ENCODE peak calls at places on chromosome 15, in nine cellular contexts. U, A, Q, Z, B, S, D, G and Y are unnamed samples. For H3K4me1, the result is how much of the 10 kb centered on the place peaks cover.

GRCh38 chr15:33086500-33087141 is 107.9 kb downstream of the FMN1 start:
- DNase-seq in B (peak), S (peak), Z (peak), D (no peak), U (no peak), Q (peak), A (no peak), G (no peak), Y (no peak)

GRCh38 chr15:60790641-60791040 is 311.7 kb upstream of the ICE2 start:
- DNase-seq in Q (no peak), Z (no peak), G (no peak), B (no peak), A (no peak), S (no peak), D (no peak), U (no peak), Y (no peak)

GRCh38 chr15:40582726-40583246 is 11.3 kb upstream of the KNL1 start:
- DNase-seq in G (peak), S (no peak), U (no peak), A (no peak), B (no peak), Z (no peak), Q (no peak), D (no peak), Y (no peak)

GRCh38 chr15:46442196-46442595 is 807.4 kb downstream of the SQOR start:
- DNase-seq in D (no peak), S (no peak), A (no peak), Z (no peak), Q (no peak), U (no peak), G (no peak), B (no peak), Y (no peak)

GRCh38 chr15:41982133-41982930 is 10.0 kb upstream of the EHD4 start:
- DNase-seq in U (no peak), S (no peak), G (no peak), A (no peak), Q (no peak), B (no peak), Z (no peak), D (no peak), Y (no peak)

GRCh38 chr15:89307046-89307587 is 27.5 kb downstream of the POLG start:
- DNase-seq in A (no peak), Z (no peak), U (no peak), B (no peak), G (no peak), Q (no peak), D (no peak), S (no peak), Y (no peak)

GRCh38 chr15:62208367-62208766 is 43.3 kb upstream of the C2CD4B start:
- DNase-seq in B (no peak), A (no peak), Z (no peak), S (no peak), U (no peak), Q (no peak), G (no peak), D (no peak), Y (no peak)

GRCh38 chr15:33988384-33988783 is 20.1 kb downstream of the CHRM5 start:
- DNase-seq in G (no peak), B (no peak), S (no peak), U (no peak), D (no peak), Q (no peak), Z (no peak), A (no peak), Y (no peak)

GRCh38 chr15:31464216-31465082 is 137.8 kb downstream of the KLF13 start:
- DNase-seq in G (peak), S (no peak), U (no peak), A (no peak), D (no peak), B (no peak), Z (no peak), Q (no peak), Y (peak)

GRCh38 chr15:45181491-45182285 is 6.1 kb downstream of the SHF start:
- DNase-seq in S (no peak), Q (no peak), A (peak), B (no peak), Z (no peak), G (no peak), D (no peak), U (no peak), Y (no peak)

GRCh38 chr15:94070341-94071275 is 160.8 kb upstream of the MCTP2 start:
- DNase-seq in U (no peak), G (no peak), S (no peak), D (peak), Z (no peak), Q (no peak), B (no peak), A (no peak), Y (no peak)

GRCh38 chr15:65789759-65790158 is 2.3 kb downstream of the DENND4A start:
- DNase-seq in D (no peak), U (no peak), A (no peak), Z (no peak), Q (no peak), B (no peak), G (no peak), S (no peak), Y (no peak)

GRCh38 chr15:68620721-68621528 is 42.1 kb downstream of the CORO2B start:
- DNase-seq in Z (no peak), U (no peak), Q (no peak), B (no peak), A (no peak), G (peak), D (peak), S (no peak), Y (peak)

GRCh38 chr15:81336568-81336967 is 12.6 kb upstream of the STARD5 start:
- DNase-seq in Q (peak), D (no peak), S (peak), G (no peak), A (no peak), Z (peak), B (no peak), U (no peak), Y (peak)

GRCh38 chr15:82698711-82699345 is 10.8 kb downstream of the AP3B2 start:
- DNase-seq in Q (no peak), U (no peak), Z (no peak), G (no peak), A (no peak), B (no peak), D (no peak), S (no peak), Y (no peak)

GRCh38 chr15:40333922-40334492 is 6.7 kb downstream of the CCDC9B start:
- DNase-seq in U (no peak), Q (peak), Z (peak), G (peak), S (no peak), A (peak), D (no peak), B (no peak), Y (peak)

GRCh38 chr15:56805466-56806146 is 72.3 kb upstream of the ZNF280D start:
- DNase-seq in D (no peak), U (no peak), B (peak), A (no peak), Z (no peak), G (peak), S (no peak), Q (no peak), Y (peak)

GRCh38 chr15:83998486-83998885 is 237.1 kb upstream of the GOLGA6L4 start:
- DNase-seq in D (no peak), U (no peak), B (no peak), G (no peak), S (no peak), Q (no peak), A (no peak), Z (no peak), Y (no peak)

GRCh38 chr15:42608110-42608531 is 32.7 kb downstream of the STARD9 start:
- DNase-seq in A (no peak), Q (peak), Z (peak), B (no peak), U (peak), D (no peak), G (no peak), S (peak), Y (no peak)

GRCh38 chr15:95345867-95346266 is 984.6 kb upstream of the NR2F2 start:
- DNase-seq in B (no peak), Z (no peak), G (no peak), S (no peak), Q (no peak), U (no peak), A (no peak), D (no peak), Y (no peak)

GRCh38 chr15:31463521-31464102 is 137.0 kb downstream of the KLF13 start:
- DNase-seq in Z (no peak), B (no peak), G (peak), U (no peak), A (no peak), D (no peak), Q (no peak), S (no peak), Y (peak)

GRCh38 chr15:28099555-28100140 is 533 bp upstream of the OCA2 start:
- DNase-seq in B (no peak), U (no peak), S (no peak), Z (no peak), A (no peak), Q (no peak), D (no peak), G (no peak), Y (no peak)

GRCh38 chr15:31953573-31953972 is 76.7 kb upstream of the CHRNA7 start:
- DNase-seq in U (no peak), B (no peak), Q (no peak), S (no peak), D (no peak), A (no peak), G (no peak), Z (no peak), Y (no peak)

GRCh38 chr15:65796610-65797012 is 4.5 kb upstream of the DENND4A start:
- DNase-seq in A (no peak), S (no peak), D (no peak), U (no peak), Z (no peak), G (no peak), Q (no peak), B (no peak), Y (no peak)

GRCh38 chr15:60362318-60363023 is 35.3 kb downstream of the ANXA2 start:
- DNase-seq in Z (peak), B (peak), U (no peak), G (no peak), D (no peak), Q (no peak), A (no peak), S (no peak), Y (no peak)

GRCh38 chr15:88484781-88485246 is 17.3 kb downstream of the MRPS11 start:
- DNase-seq in G (no peak), B (no peak), A (no peak), Z (no peak), U (no peak), D (no peak), Q (no peak), S (no peak), Y (no peak)

GRCh38 chr15:51038258-51039042 is 56.3 kb downstream of the TNFAIP8L3 start:
- DNase-seq in Q (no peak), B (no peak), S (no peak), D (no peak), G (no peak), A (no peak), U (no peak), Z (no peak), Y (no peak)

GRCh38 chr15:86772369-86773059 is 692.8 kb downstream of the AGBL1 start:
- DNase-seq in D (no peak), G (no peak), B (no peak), S (no peak), A (no peak), Z (no peak), Q (no peak), U (no peak), Y (no peak)

GRCh38 chr15:37133619-37134018 is 33.3 kb upstream of the MEIS2 start:
- DNase-seq in Q (no peak), U (no peak), G (no peak), S (no peak), B (no peak), A (no peak), D (no peak), Z (no peak), Y (no peak)

GRCh38 chr15:101391431-101391830 is 96.4 kb upstream of the SNRPA1 start:
- DNase-seq in Z (no peak), Q (no peak), A (no peak), U (no peak), D (no peak), S (no peak), G (no peak), B (no peak), Y (no peak)

GRCh38 chr15:67249830-67250229 is 4.6 kb downstream of the AAGAB start:
- DNase-seq in A (no peak), Z (no peak), U (no peak), B (no peak), Q (no peak), G (no peak), D (no peak), S (peak), Y (no peak)

GRCh38 chr15:31275331-31276262 is 51.0 kb upstream of the KLF13 start:
- DNase-seq in Q (no peak), D (no peak), Z (no peak), A (no peak), U (no peak), B (no peak), G (peak), S (no peak), Y (peak)

GRCh38 chr15:68492855-68493254 is 60.9 kb upstream of the ITGA11 start:
- DNase-seq in Z (no peak), G (no peak), A (no peak), D (peak), B (no peak), U (no peak), Q (no peak), S (no peak), Y (no peak)

GRCh38 chr15:92272106-92272505 is 121.6 kb upstream of the ST8SIA2 start:
- DNase-seq in U (no peak), G (no peak), A (no peak), S (no peak), Q (no peak), D (no peak), Z (no peak), B (no peak), Y (no peak)

GRCh38 chr15:72236381-72237285 is 5.6 kb upstream of the PKM start:
- DNase-seq in D (no peak), Q (no peak), B (no peak), A (no peak), S (no peak), G (no peak), U (no peak), Z (no peak), Y (no peak)

GRCh38 chr15:82709081-82709420 is 624 bp downstream of the AP3B2 start:
- DNase-seq in Q (no peak), D (no peak), Z (no peak), U (no peak), G (peak), A (no peak), S (no peak), B (no peak), Y (no peak)

GRCh38 chr15:88337993-88338392 is 81.5 kb upstream of the NTRK3 start:
- DNase-seq in S (no peak), B (no peak), U (no peak), A (no peak), G (no peak), Z (no peak), D (no peak), Q (no peak), Y (no peak)

GRCh38 chr15:59388670-59389069 is 16.0 kb upstream of the MYO1E start:
- DNase-seq in Q (no peak), G (peak), Z (no peak), U (no peak), S (no peak), B (no peak), A (no peak), D (no peak), Y (no peak)

GRCh38 chr15:80934761-80935221 is 54.8 kb downstream of the MESD start:
- DNase-seq in A (no peak), Q (no peak), B (no peak), Z (no peak), D (no peak), S (no peak), U (no peak), G (no peak), Y (no peak)

GRCh38 chr15:48865387-48866079 is 12.4 kb upstream of the EID1 start:
- DNase-seq in U (no peak), D (no peak), A (no peak), Z (no peak), B (no peak), S (no peak), G (no peak), Q (no peak), Y (no peak)

GRCh38 chr15:78984041-78984440 is 39.2 kb upstream of the CTSH start:
- DNase-seq in A (no peak), B (no peak), Q (no peak), G (no peak), D (no peak), U (no peak), Z (no peak), S (no peak), Y (no peak)

GRCh38 chr15:78978601-78979179 is 33.8 kb upstream of the CTSH start:
- DNase-seq in A (no peak), D (no peak), S (no peak), U (no peak), G (no peak), Q (no peak), B (no peak), Z (no peak), Y (no peak)

GRCh38 chr15:78983146-78983918 is 38.5 kb upstream of the CTSH start:
- DNase-seq in G (no peak), S (no peak), A (no peak), U (no peak), B (no peak), D (no peak), Z (no peak), Q (no peak), Y (no peak)

GRCh38 chr15:78979456-78980320 is 34.8 kb upstream of the CTSH start:
- DNase-seq in D (peak), U (no peak), B (peak), A (no peak), Q (peak), Z (peak), G (peak), S (peak), Y (no peak)

GRCh38 chr15:78981532-78982313 is 36.9 kb upstream of the CTSH start:
- DNase-seq in D (no peak), B (no peak), G (no peak), U (no peak), A (no peak), Q (no peak), Z (no peak), S (no peak), Y (no peak)
- H3K4me1 ChIP-seq in D (under half), B (under half), G (under half), U (under half), A (under half), Q (under half), Z (under half), S (under half), Y (under half)

GRCh38 chr15:71050461-71050860 is 64.8 kb upstream of the THSD4 start:
- DNase-seq in A (no peak), Z (no peak), U (no peak), Q (no peak), D (no peak), B (no peak), G (no peak), S (no peak), Y (no peak)

GRCh38 chr15:71049706-71050422 is 65.4 kb upstream of the THSD4 start:
- DNase-seq in S (no peak), D (no peak), Z (no peak), B (no peak), Q (no peak), U (no peak), G (no peak), A (no peak), Y (no peak)

GRCh38 chr15:71048913-71049675 is 66.2 kb upstream of the THSD4 start:
- DNase-seq in G (no peak), D (no peak), Q (no peak), B (no peak), S (no peak), U (no peak), Z (no peak), A (no peak), Y (no peak)

GRCh38 chr15:71052356-71052755 is 62.9 kb upstream of the THSD4 start:
- DNase-seq in U (no peak), A (no peak), Q (no peak), Z (no peak), G (no peak), D (no peak), S (no peak), B (no peak), Y (no peak)

GRCh38 chr15:71051539-71051938 is 63.7 kb upstream of the THSD4 start:
- DNase-seq in B (no peak), G (no peak), U (no peak), Q (no peak), D (no peak), A (no peak), Z (no peak), S (no peak), Y (no peak)
- H3K27ac ChIP-seq in B (peak), G (no peak), U (no peak), Q (no peak), D (no peak), A (no peak), Z (no peak), S (no peak), Y (no peak)

GRCh38 chr15:99442268-99442897 is 123.4 kb upstream of the MEF2A start:
- DNase-seq in G (peak), Q (no peak), D (peak), Z (no peak), S (no peak), B (peak), A (peak), U (no peak), Y (peak)

GRCh38 chr15:99441427-99441766 is 124.4 kb upstream of the MEF2A start:
- DNase-seq in G (no peak), Q (no peak), B (no peak), A (no peak), S (no peak), Z (no peak), U (no peak), D (no peak), Y (no peak)

GRCh38 chr15:99443056-99443756 is 122.6 kb upstream of the MEF2A start:
- DNase-seq in Q (no peak), D (peak), Z (no peak), G (no peak), A (peak), U (no peak), B (no peak), S (no peak), Y (peak)

GRCh38 chr15:99440551-99441426 is 125.0 kb upstream of the MEF2A start:
- DNase-seq in Q (no peak), B (no peak), D (peak), A (peak), S (no peak), G (peak), Z (no peak), U (no peak), Y (peak)

DNA sequence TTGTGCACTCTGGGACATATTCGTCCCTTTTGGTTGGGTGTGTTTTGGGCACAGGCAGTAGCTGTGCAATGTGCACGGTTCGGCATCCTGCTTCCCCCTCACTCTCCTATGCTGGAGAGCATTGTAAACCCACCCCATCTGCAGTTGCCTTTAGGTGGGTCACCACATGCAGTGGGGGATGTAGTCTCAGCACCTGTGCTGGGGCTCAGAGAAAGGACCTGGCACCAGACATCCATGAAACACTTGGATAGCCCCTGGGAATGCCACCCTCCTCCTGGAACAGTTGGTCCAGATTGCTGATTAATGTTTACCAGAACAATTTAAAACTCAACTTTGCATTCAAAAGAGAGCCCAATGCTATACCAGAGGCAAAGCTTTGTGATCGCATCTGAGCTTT is 123.9 kb upstream of the MEF2A start:
- DNase-seq in G (no peak), Z (no peak), B (no peak), Q (no peak), A (no peak), U (no peak), D (no peak), S (no peak), Y (peak)
- H3K4me3 ChIP-seq in G (no peak), Z (no peak), B (no peak), Q (no peak), A (no peak), U (no peak), D (no peak), S (no peak), Y (peak)

GRCh38 chr15:74997161-74997942 is 2.0 kb downstream of the SCAMP5 start:
- DNase-seq in G (no peak), A (no peak), S (no peak), D (no peak), U (no peak), B (no peak), Q (no peak), Z (no peak), Y (no peak)

GRCh38 chr15:75001310-75001709 is 5.9 kb downstream of the SCAMP5 start:
- DNase-seq in A (peak), G (no peak), D (no peak), Q (no peak), S (no peak), B (no peak), U (no peak), Z (no peak), Y (no peak)

GRCh38 chr15:75007216-75007615 is 11.9 kb downstream of the SCAMP5 start:
- DNase-seq in G (no peak), B (no peak), Q (no peak), U (no peak), S (no peak), D (no peak), A (no peak), Z (no peak), Y (no peak)

GRCh38 chr15:75002398-75002797 is 7.0 kb downstream of the SCAMP5 start:
- DNase-seq in U (no peak), S (no peak), B (no peak), Q (no peak), G (no peak), A (no peak), D (no peak), Z (no peak), Y (no peak)
- H3K4me1 ChIP-seq in U (under half), S (under half), B (under half), Q (under half), G (under half), A (under half), D (under half), Z (under half), Y (under half)